ENCODE peak calls at places on chromosomes 13 and 19, in seven cellular contexts. S is GM12892, I is SK-N-SH, P is H1, D is K562, G is GM12878, J is HepG2. T is an unnamed sample.
A peak's percentile ranks its signal among the peaks of the same experiment; 100 is the strongest.

GRCh38 chr13:32278456-32278855 is 36.7 kb downstream of the ZAR1L start:
- DNase-seq in S (no peak), I (no peak), G (no peak), P (no peak), J (no peak), D (no peak), T (no peak)

GRCh38 chr13:39840201-39840600 is 184.7 kb downstream of the COG6 start:
- DNase-seq in G (no peak), J (no peak), P (no peak), S (no peak), D (no peak), I (no peak), T (no peak)

GRCh38 chr13:25902946-25903345 is 148.9 kb downstream of the SHISA2 start:
- DNase-seq in I (no peak), P (no peak), S (no peak), D (no peak), J (no peak), G (peak; percentile 55), T (no peak)

GRCh38 chr13:44713793-44714469 is 137.8 kb upstream of the TSC22D1 start:
- DNase-seq in G (no peak), I (no peak), D (no peak), P (peak; percentile 31), S (no peak), J (peak; percentile 53), T (no peak)

GRCh38 chr13:101706651-101707050 is 254.2 kb downstream of the ITGBL1 start:
- DNase-seq in I (no peak), J (peak; percentile 4), S (no peak), D (no peak), G (no peak), P (no peak), T (no peak)

GRCh38 chr13:21405309-21405708 is 53.8 kb downstream of the ZDHHC20 start:
- DNase-seq in S (no peak), D (no peak), J (no peak), G (no peak), P (no peak), I (no peak), T (no peak)

GRCh38 chr13:45162194-45162593 is 38.7 kb downstream of the KCTD4 start:
- DNase-seq in J (no peak), P (no peak), I (no peak), G (no peak), S (no peak), D (no peak), T (no peak)

GRCh38 chr19:8451885-8452284 is 7.1 kb downstream of the HNRNPM start:
- DNase-seq in P (no peak), D (no peak), J (peak; percentile 28), S (no peak), I (no peak), G (no peak), T (no peak)

GRCh38 chr13:23411220-23411619 is 22.3 kb downstream of the SACS start:
- DNase-seq in D (no peak), I (no peak), P (no peak), G (no peak), J (no peak), S (no peak), T (no peak)

GRCh38 chr13:51370116-51370515 is 30.6 kb downstream of the SERPINE3 start:
- DNase-seq in S (no peak), D (no peak), G (no peak), I (no peak), J (no peak), P (no peak), T (no peak)

GRCh38 chr19:1577090-1577928 is 9.2 kb upstream of the MEX3D start:
- DNase-seq in G (no peak), S (no peak), J (no peak), I (no peak), D (no peak), P (no peak), T (no peak)

GRCh38 chr19:1574354-1574753 is 6.2 kb upstream of the MEX3D start:
- DNase-seq in P (no peak), I (no peak), D (no peak), S (no peak), J (no peak), G (no peak), T (no peak)

GRCh38 chr19:1574763-1575162 is 6.6 kb upstream of the MEX3D start:
- DNase-seq in D (no peak), I (no peak), J (no peak), G (no peak), S (no peak), P (no peak), T (no peak)

GRCh38 chr19:1576242-1577089 is 8.3 kb upstream of the MEX3D start:
- DNase-seq in S (no peak), G (no peak), I (no peak), D (no peak), P (no peak), J (no peak), T (no peak)

GRCh38 chr19:1575323-1576241 is 7.5 kb upstream of the MEX3D start:
- DNase-seq in J (no peak), S (no peak), G (no peak), D (no peak), P (no peak), I (no peak), T (no peak)
- TF ChIP-seq TAF1 in J (no peak), S (no peak), G (no peak), D (no peak), P (no peak), I (no peak), T (no peak)

DNA sequence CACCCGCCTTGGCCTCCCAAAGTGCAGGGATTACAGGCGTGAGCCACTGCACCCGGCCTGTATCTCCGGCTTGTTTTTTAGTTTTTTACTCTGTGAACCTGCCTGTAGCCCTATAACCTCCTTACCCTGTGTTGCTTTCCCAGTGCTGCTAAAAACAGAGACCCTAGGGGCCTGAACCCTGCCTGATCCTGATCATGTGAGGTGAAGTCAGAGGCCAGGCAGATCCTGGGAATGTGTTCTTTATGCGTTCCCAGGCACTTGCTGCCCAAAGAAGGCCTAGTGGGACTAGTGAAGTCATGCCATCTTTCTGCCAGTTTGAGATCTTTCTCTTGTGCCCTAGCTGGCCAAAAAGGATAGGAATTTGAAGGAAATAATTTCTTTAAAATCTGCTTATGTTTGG is 4.6 kb downstream of the UBA2 start:
- DNase-seq in D (no peak), G (no peak), J (no peak), I (no peak), P (no peak), S (no peak), T (no peak)
- TF ChIP-seq TAF1 in D (no peak), G (no peak), J (no peak), I (no peak), P (no peak), S (no peak), T (no peak)

GRCh38 chr13:48977973-48978372 is 2.3 kb downstream of the FNDC3A start:
- DNase-seq in G (no peak), P (no peak), I (no peak), S (no peak), D (no peak), J (no peak), T (no peak)
- TF ChIP-seq TAF1 in G (no peak), P (no peak), I (no peak), S (no peak), D (no peak), J (no peak), T (no peak)

DNA sequence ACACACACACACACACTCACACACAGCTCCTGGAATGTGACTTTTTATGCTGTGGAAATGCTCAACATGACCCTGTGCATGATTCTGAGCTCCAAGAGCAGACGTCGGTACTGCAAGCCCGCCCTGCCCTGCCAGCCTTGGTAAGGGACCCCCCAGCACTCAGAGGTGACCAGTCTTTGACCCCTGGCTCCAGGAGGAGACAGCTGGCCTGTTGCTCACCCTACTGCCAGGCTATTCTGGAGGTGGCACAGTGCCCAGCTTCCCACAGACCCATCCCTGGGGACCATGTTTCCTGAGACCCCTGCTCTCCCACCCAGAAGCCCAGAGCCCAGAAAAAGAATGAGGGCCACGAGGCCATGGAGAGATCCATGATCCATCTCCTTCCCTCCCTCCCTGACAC is 103.1 kb upstream of the VSTM2B start:
- DNase-seq in D (no peak), I (no peak), G (no peak), J (no peak), S (no peak), P (no peak), T (no peak)
- TF ChIP-seq TAF1 in D (no peak), I (no peak), G (no peak), J (no peak), S (no peak), P (no peak), T (no peak)